ENCODE peak calls at places on chromosomes 11 and 22, in five cellular contexts. N, G, Y, K and P are unnamed samples.

GRCh38 chr11:95641506-95641905 is 148.1 kb downstream of the FAM76B start:
- DNase-seq in Y (no peak), G (no peak), N (no peak), K (no peak), P (no peak)

GRCh38 chr11:111557425-111558111 is 17.0 kb downstream of the LAYN start:
- DNase-seq in K (no peak), N (peak), Y (no peak), G (peak), P (no peak)

GRCh38 chr11:71194702-71195101 is 57.7 kb downstream of the SHANK2 start:
- DNase-seq in K (no peak), N (no peak), Y (no peak), G (no peak), P (no peak)

GRCh38 chr11:118100691-118101232 is 14.0 kb upstream of the SMIM35 start:
- DNase-seq in N (no peak), Y (no peak), K (no peak), G (no peak), P (no peak)

GRCh38 chr11:119506436-119506835 is 83.5 kb upstream of the THY1 start:
- DNase-seq in N (no peak), K (no peak), G (no peak), Y (no peak), P (no peak)

GRCh38 chr11:37689951-37690350 is 1091.9 kb upstream of the RAG2 start:
- DNase-seq in N (no peak), Y (no peak), G (no peak), K (no peak), P (no peak)

GRCh38 chr22:37273126-37273845 is 9.0 kb upstream of the CYTH4 start:
- DNase-seq in K (no peak), G (peak), N (peak), Y (no peak), P (no peak)

GRCh38 chr22:29245626-29246385 is 22.0 kb downstream of the RHBDD3 start:
- DNase-seq in Y (no peak), G (peak), N (peak), K (peak), P (peak)

GRCh38 chr11:18633256-18634139 is 644 bp downstream of the SPTY2D1 start:
- DNase-seq in N (peak), G (peak), K (no peak), Y (no peak), P (no peak)

GRCh38 chr11:133078591-133079179 is 453.6 kb downstream of the OPCML start:
- DNase-seq in K (peak), G (peak), Y (no peak), N (peak), P (peak)

GRCh38 chr11:2325719-2326118 is 23.9 kb downstream of the TSPAN32 start:
- DNase-seq in G (no peak), Y (no peak), K (no peak), N (peak), P (no peak)

GRCh38 chr11:3134651-3135490 is 30.2 kb downstream of the OSBPL5 start:
- DNase-seq in N (no peak), Y (no peak), G (no peak), K (no peak), P (no peak)

GRCh38 chr11:1567052-1567720 is 4.9 kb downstream of the DUSP8 start:
- DNase-seq in N (no peak), Y (no peak), K (peak), G (no peak), P (no peak)

GRCh38 chr11:18394928-18395734 is 768 bp downstream of the LDHA start:
- DNase-seq in N (peak), G (peak), K (peak), Y (no peak), P (peak)

GRCh38 chr11:134126197-134126822 is 57.4 kb downstream of the JAM3 start:
- DNase-seq in N (peak), G (peak), Y (peak), K (peak), P (no peak)

GRCh38 chr11:83061883-83062282 is 9.8 kb downstream of the RAB30 start:
- DNase-seq in G (no peak), Y (no peak), K (no peak), N (no peak), P (no peak)

GRCh38 chr11:68503792-68504191 is 43.2 kb downstream of the PPP6R3 start:
- DNase-seq in N (no peak), G (no peak), Y (no peak), K (no peak), P (no peak)

GRCh38 chr22:43919106-43919965 is 4.3 kb upstream of the PNPLA3 start:
- DNase-seq in Y (no peak), N (peak), K (no peak), G (peak), P (no peak)

GRCh38 chr22:47030881-47031627 is 268.6 kb downstream of the TBC1D22A start:
- DNase-seq in Y (no peak), G (no peak), K (no peak), N (no peak), P (no peak)

GRCh38 chr11:32385998-32386397 is 49.3 kb downstream of the WT1 start:
- DNase-seq in Y (peak), N (peak), K (peak), G (peak), P (peak)

GRCh38 chr11:6991227-6991626 is 28.9 kb downstream of the ZNF214 start:
- DNase-seq in Y (no peak), N (no peak), K (no peak), G (no peak), P (no peak)

GRCh38 chr11:70364745-70365535 is 33.4 kb upstream of the CTTN start:
- DNase-seq in G (no peak), Y (no peak), K (no peak), N (no peak), P (no peak)

GRCh38 chr22:49142281-49142680 is 685.4 kb downstream of the BRD1 start:
- DNase-seq in K (no peak), G (no peak), Y (no peak), N (no peak), P (no peak)

GRCh38 chr22:42353883-42354727 is 78.1 kb downstream of the NFAM1 start:
- DNase-seq in Y (no peak), G (no peak), N (peak), K (peak), P (no peak)

GRCh38 chr11:121929581-121929980 is 186.4 kb downstream of the BLID start:
- DNase-seq in K (no peak), N (peak), Y (no peak), G (peak), P (peak)

GRCh38 chr11:124839051-124839971 is 25.9 kb upstream of the ROBO3 start:
- DNase-seq in K (peak), G (no peak), N (no peak), Y (no peak), P (no peak)

GRCh38 chr11:17388609-17389204 is at the start of gene KCNJ11:
- DNase-seq in Y (peak), G (no peak), N (no peak), K (peak), P (no peak)
- H2AFZ ChIP-seq in Y (no peak), G (peak), N (peak), K (no peak), P (peak)

GRCh38 chr11:9973921-9974320 is 310.0 kb downstream of the SWAP70 start:
- DNase-seq in K (no peak), Y (no peak), N (peak), G (no peak), P (no peak)

GRCh38 chr11:9972917-9973504 is 309.1 kb downstream of the SWAP70 start:
- DNase-seq in N (peak), K (no peak), Y (no peak), G (peak), P (peak)

GRCh38 chr11:9974375-9974774 is 310.5 kb downstream of the SWAP70 start:
- DNase-seq in G (no peak), N (no peak), K (no peak), Y (no peak), P (no peak)

GRCh38 chr11:9971894-9972293 is 308.0 kb downstream of the SWAP70 start:
- DNase-seq in K (no peak), Y (no peak), N (no peak), G (no peak), P (no peak)

DNA sequence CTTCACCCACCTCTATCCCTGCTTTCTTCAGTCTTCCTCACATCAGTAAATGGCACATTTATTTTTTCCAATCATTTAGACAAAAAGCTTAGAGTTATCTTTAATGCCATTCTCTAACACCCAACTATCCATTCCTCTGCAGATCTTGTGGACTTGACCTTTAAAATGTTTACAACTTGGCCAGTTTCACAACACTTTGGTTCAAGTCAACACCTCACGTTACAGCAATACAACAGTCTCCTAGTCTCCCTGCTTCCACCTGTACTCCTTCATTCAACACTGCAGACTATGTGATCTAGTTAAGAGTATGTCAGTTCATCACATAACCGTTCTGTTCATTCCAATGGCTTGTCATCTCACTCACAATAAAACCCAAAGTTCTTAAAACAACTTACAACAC is 305.2 kb downstream of the SWAP70 start:
- DNase-seq in Y (no peak), G (no peak), N (no peak), K (no peak), P (no peak)
- H2BK15ac ChIP-seq in Y (no peak), G (no peak), N (peak), K (no peak), P (no peak)

GRCh38 chr11:394034-394857 is at the start of gene PKP3:
- DNase-seq in Y (peak), G (peak), K (peak), N (peak), P (no peak)
- H2AFZ ChIP-seq in Y (no peak), G (peak), K (no peak), N (peak), P (peak)

GRCh38 chr11:126734752-126735151 is 265.8 kb downstream of the KIRREL3 start:
- DNase-seq in Y (no peak), G (no peak), K (no peak), N (no peak), P (no peak)
- H2BK15ac ChIP-seq in Y (no peak), G (no peak), K (no peak), N (no peak), P (no peak)

DNA sequence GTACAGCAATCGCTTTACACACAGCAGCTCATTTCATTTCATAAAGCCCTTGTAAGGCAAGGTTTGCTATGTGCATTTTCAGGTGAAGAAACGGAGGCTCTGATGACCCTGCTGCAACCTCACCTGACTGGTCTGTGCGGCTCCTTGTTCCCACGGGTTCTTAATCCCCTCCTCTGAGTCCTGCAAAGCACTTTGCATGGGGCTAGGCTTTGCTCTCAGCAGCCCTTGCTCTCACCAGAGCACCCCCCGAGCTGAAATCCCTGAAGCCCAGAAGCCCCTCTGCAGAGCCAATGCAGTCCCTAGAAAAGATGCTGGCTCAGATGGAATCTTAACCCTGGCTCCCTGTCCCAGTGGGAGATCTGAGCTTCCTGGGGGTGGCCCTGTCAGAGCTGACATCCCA is 11.0 kb upstream of the APOL6 start:
- DNase-seq in K (no peak), G (no peak), Y (no peak), N (no peak), P (no peak)
- H2AFZ ChIP-seq in K (no peak), G (no peak), Y (peak), N (no peak), P (peak)

DNA sequence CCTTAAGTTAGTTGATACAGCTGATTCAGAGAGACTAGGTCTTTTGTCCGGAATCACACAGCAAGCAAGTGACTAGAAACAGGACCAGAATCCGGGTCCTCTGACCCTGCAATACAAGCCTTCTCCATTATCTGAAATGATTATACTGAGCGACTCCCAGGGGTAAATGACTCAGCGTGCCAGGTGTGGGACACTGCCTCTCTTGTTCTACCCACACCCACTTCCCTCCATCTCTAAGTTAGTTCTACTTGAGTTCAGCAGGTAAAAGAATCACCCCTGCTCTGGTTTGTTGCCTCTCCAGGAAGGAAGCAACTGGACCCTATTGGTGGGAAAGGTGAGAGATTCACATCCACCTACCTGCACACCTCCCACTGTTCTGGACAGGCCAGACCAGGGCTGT is 156.9 kb downstream of the DBX1 start:
- DNase-seq in K (no peak), N (no peak), G (no peak), Y (no peak), P (no peak)
- H2BK15ac ChIP-seq in K (no peak), N (no peak), G (no peak), Y (no peak), P (no peak)

GRCh38 chr11:65120831-65121230 is 1.1 kb downstream of the FAU start:
- DNase-seq in K (no peak), Y (no peak), G (no peak), N (no peak), P (no peak)
- H2AFZ ChIP-seq in K (no peak), Y (no peak), G (no peak), N (no peak), P (no peak)

GRCh38 chr11:100677796-100678195 is 9.3 kb upstream of the ARHGAP42 start:
- DNase-seq in K (no peak), N (no peak), G (no peak), Y (no peak), P (no peak)
- H2BK15ac ChIP-seq in K (no peak), N (no peak), G (no peak), Y (no peak), P (no peak)

DNA sequence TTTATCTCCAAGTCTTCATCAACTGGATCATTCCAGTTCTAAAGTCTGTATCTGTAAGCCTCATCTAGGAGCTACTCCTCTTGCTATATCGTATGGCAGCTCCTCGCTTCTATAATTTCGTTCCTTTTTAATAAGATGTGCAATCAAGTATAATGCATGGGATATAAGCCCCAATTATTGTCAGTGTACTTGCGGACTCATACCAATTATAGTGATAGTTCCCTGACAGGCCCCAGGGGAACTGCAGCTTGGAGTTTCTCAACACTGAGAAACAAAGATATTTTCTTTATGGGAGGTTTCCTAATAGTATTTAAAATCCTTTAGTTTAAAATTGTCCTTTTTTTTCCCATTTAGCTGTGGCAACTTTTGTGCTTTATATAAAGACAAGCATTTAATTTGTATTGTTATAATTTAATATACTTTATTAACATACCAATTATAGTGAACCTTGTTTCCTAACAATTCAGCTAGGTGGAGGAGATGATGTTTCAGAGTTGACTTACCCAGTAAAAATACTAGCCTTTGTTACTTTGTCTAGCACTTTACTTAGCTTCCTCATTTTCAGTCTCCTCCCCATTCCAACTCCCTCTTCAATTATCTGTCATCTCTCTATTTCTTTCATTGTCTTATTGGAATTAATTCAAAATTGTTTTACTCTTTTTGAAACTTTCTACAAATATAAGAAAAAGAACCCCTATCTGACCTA is 25.3 kb upstream of the DDX17 start:
- DNase-seq in G (no peak), N (no peak), K (no peak), Y (no peak), P (no peak)
- H2AFZ ChIP-seq in G (no peak), N (no peak), K (no peak), Y (no peak), P (peak)